ENCODE peak calls at places on chromosomes 16 and 17, in nine cellular contexts. L is astrocyte of the cerebellum, S is left lung, E is endothelial cell of umbilical vein, F is choroid plexus epithelial cell, O is MCF 10A, Y is astrocyte of the spinal cord, H is cardiac muscle cell, M is HCT116. K is an unnamed sample.

GRCh38 chr17:67377727-67378443 is 804 bp downstream of the PITPNC1 start:
- DNase-seq in L (no peak), S (peak), E (no peak), F (peak), O (peak), Y (peak), H (peak), M (no peak), K (peak)

GRCh38 chr17:43986225-43986981 is 18.0 kb upstream of the NAGS start:
- DNase-seq in L (no peak), S (no peak), E (no peak), F (no peak), O (no peak), Y (no peak), H (no peak), M (no peak), K (no peak)

GRCh38 chr17:78580277-78580804 is 3.1 kb upstream of the DNAH17 start:
- DNase-seq in L (no peak), S (no peak), E (no peak), F (no peak), O (no peak), Y (no peak), H (no peak), M (no peak), K (no peak)

GRCh38 chr17:35210741-35211140 is 16.5 kb upstream of the SLC35G3 start:
- DNase-seq in L (no peak), S (no peak), E (no peak), F (no peak), O (no peak), Y (no peak), H (no peak), M (no peak), K (no peak)

GRCh38 chr16:11201498-11202259 is 54.3 kb downstream of the SOCS1 start:
- DNase-seq in L (no peak), S (no peak), E (peak), F (peak), O (peak), Y (peak), H (peak), M (peak), K (no peak)

GRCh38 chr17:633133-633532 is 81.5 kb downstream of the VPS53 start:
- DNase-seq in L (no peak), S (no peak), E (no peak), F (peak), O (no peak), Y (no peak), H (no peak), M (no peak), K (no peak)

GRCh38 chr17:43712397-43712796 is 46.2 kb downstream of the SOST start:
- DNase-seq in L (no peak), S (no peak), E (no peak), F (no peak), O (no peak), Y (no peak), H (no peak), M (no peak), K (no peak)

GRCh38 chr16:73028721-73029361 is 19.1 kb downstream of the ZFHX3 start:
- DNase-seq in L (no peak), S (no peak), E (no peak), F (no peak), O (no peak), Y (no peak), H (no peak), M (no peak), K (no peak)

GRCh38 chr16:59478806-59479205 is 744.7 kb upstream of the GOT2 start:
- DNase-seq in L (no peak), S (no peak), E (peak), F (no peak), O (no peak), Y (no peak), H (no peak), M (no peak), K (no peak)

GRCh38 chr17:29620271-29620670 is 2.4 kb downstream of the CORO6 start:
- DNase-seq in L (no peak), S (no peak), E (no peak), F (peak), O (peak), Y (peak), H (no peak), M (peak), K (no peak)

GRCh38 chr17:65359016-65359415 is 202.4 kb downstream of the AXIN2 start:
- DNase-seq in L (peak), S (no peak), E (peak), F (peak), O (peak), Y (peak), H (peak), M (peak), K (peak)

GRCh38 chr16:21071741-21072140 is 78.9 kb downstream of the DNAH3 start:
- DNase-seq in L (no peak), S (no peak), E (no peak), F (no peak), O (no peak), Y (no peak), H (no peak), M (no peak), K (no peak)

GRCh38 chr16:27792486-27793275 is 242.7 kb downstream of the KATNIP start:
- DNase-seq in L (peak), S (no peak), E (no peak), F (peak), O (no peak), Y (no peak), H (no peak), M (no peak), K (no peak)

GRCh38 chr17:44987883-44988195 is 19.7 kb upstream of the C1QL1 start:
- DNase-seq in L (no peak), S (no peak), E (no peak), F (no peak), O (no peak), Y (no peak), H (no peak), M (no peak), K (no peak)

GRCh38 chr16:12750554-12750918 is 53.2 kb downstream of the CPPED1 start:
- DNase-seq in L (no peak), S (no peak), E (no peak), F (no peak), O (no peak), Y (no peak), H (no peak), M (no peak), K (no peak)

GRCh38 chr16:19872179-19872863 is 12.3 kb downstream of the GPRC5B start:
- DNase-seq in L (no peak), S (no peak), E (no peak), F (no peak), O (no peak), Y (no peak), H (no peak), M (no peak), K (no peak)

GRCh38 chr16:23435500-23435899 is 17.5 kb downstream of the COG7 start:
- DNase-seq in L (no peak), S (peak), E (peak), F (peak), O (peak), Y (peak), H (peak), M (peak), K (no peak)

GRCh38 chr16:11205754-11206459 is 50.1 kb downstream of the SOCS1 start:
- DNase-seq in L (no peak), S (no peak), E (peak), F (peak), O (no peak), Y (no peak), H (peak), M (no peak), K (no peak)

GRCh38 chr16:3674513-3675295 is 20.2 kb downstream of the DNASE1 start:
- DNase-seq in L (no peak), S (no peak), E (no peak), F (no peak), O (no peak), Y (no peak), H (no peak), M (no peak), K (no peak)

GRCh38 chr17:11140028-11140427 is 101.0 kb upstream of the SHISA6 start:
- DNase-seq in L (no peak), S (no peak), E (no peak), F (no peak), O (peak), Y (no peak), H (no peak), M (no peak), K (no peak)

GRCh38 chr16:88857728-88858339 is 907 bp downstream of the TRAPPC2L start:
- DNase-seq in L (peak), S (peak), E (peak), F (peak), O (peak), Y (peak), H (peak), M (peak), K (no peak)

GRCh38 chr16:11133344-11133921 is 122.6 kb downstream of the SOCS1 start:
- DNase-seq in L (peak), S (peak), E (peak), F (peak), O (peak), Y (peak), H (peak), M (peak), K (peak)

GRCh38 chr16:2843526-2843925 is 13.4 kb downstream of the ZG16B start:
- DNase-seq in L (no peak), S (no peak), E (no peak), F (no peak), O (no peak), Y (no peak), H (no peak), M (no peak), K (no peak)

GRCh38 chr16:55035956-55036355 is 105.3 kb downstream of the IRX5 start:
- DNase-seq in L (peak), S (no peak), E (no peak), F (no peak), O (no peak), Y (peak), H (no peak), M (no peak), K (no peak)

GRCh38 chr16:82672676-82673075 is 45.9 kb downstream of the CDH13 start:
- DNase-seq in L (no peak), S (no peak), E (no peak), F (no peak), O (peak), Y (no peak), H (no peak), M (no peak), K (no peak)

GRCh38 chr16:82675300-82675699 is 48.5 kb downstream of the CDH13 start:
- DNase-seq in L (peak), S (no peak), E (no peak), F (peak), O (no peak), Y (peak), H (no peak), M (no peak), K (no peak)

GRCh38 chr16:82667437-82667836 is 40.7 kb downstream of the CDH13 start:
- DNase-seq in L (no peak), S (no peak), E (no peak), F (no peak), O (no peak), Y (no peak), H (no peak), M (no peak), K (no peak)

GRCh38 chr16:82668094-82668493 is 41.3 kb downstream of the CDH13 start:
- DNase-seq in L (no peak), S (no peak), E (no peak), F (no peak), O (no peak), Y (no peak), H (no peak), M (no peak), K (no peak)

GRCh38 chr16:82671743-82672142 is 45.0 kb downstream of the CDH13 start:
- DNase-seq in L (no peak), S (no peak), E (no peak), F (no peak), O (peak), Y (no peak), H (no peak), M (no peak), K (no peak)
- TF ChIP-seq CTCF in L (peak), S (no peak), E (peak), F (peak), O (peak), Y (peak), H (peak), M (peak), K (peak)

GRCh38 chr16:57865746-57866528 is 63.6 kb upstream of the KIFC3 start:
- DNase-seq in L (no peak), S (no peak), E (no peak), F (no peak), O (no peak), Y (no peak), H (no peak), M (no peak), K (no peak)

GRCh38 chr16:57866529-57866918 is 64.2 kb upstream of the KIFC3 start:
- DNase-seq in L (no peak), S (no peak), E (no peak), F (no peak), O (no peak), Y (no peak), H (no peak), M (no peak), K (no peak)

GRCh38 chr16:57862698-57863433 is 60.6 kb upstream of the KIFC3 start:
- DNase-seq in L (no peak), S (no peak), E (no peak), F (no peak), O (no peak), Y (no peak), H (no peak), M (no peak), K (no peak)

GRCh38 chr16:57867000-57867561 is 64.8 kb upstream of the KIFC3 start:
- DNase-seq in L (no peak), S (no peak), E (no peak), F (no peak), O (no peak), Y (no peak), H (no peak), M (no peak), K (no peak)

GRCh38 chr16:57863434-57864160 is 61.3 kb upstream of the KIFC3 start:
- DNase-seq in L (peak), S (peak), E (peak), F (peak), O (peak), Y (peak), H (peak), M (peak), K (peak)
- TF ChIP-seq CTCF in L (peak), S (peak), E (peak), F (peak), O (peak), Y (peak), H (peak), M (peak), K (peak)

DNA sequence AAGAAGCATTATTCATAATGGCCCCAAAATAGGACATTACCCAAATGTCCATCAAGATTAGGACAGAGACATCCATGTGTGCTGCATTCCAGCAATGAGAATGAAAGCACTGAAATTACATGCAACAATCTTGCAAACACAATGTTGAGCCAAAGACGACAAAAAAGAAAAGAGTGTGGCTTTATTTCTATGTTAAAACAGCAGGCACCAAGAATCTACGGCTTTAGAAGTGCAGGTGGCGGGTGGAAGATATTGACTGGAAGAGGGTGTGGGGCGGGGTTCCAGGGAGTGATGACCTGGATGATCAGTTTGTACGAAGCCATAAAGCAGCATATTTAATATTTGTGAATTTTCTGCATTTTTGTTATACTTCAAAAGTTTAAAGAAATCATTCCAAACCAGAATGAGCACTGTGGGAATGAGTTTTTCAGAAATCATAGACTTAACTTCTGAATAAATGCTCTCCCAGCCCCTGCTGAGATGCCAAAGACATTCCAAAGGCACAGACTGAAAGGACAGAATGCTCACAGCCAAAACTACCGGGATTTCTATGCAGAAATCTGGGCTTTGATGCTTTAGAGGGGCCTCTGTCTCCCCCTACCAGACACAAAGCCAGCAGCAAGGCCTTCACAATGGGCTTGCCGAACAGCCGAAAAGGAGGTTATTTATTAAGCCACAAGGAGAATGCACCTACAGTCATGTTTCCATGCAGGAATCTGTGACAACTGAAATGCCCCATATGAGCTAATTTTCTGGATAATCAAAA is 361.6 kb downstream of the GRIN2A start:
- DNase-seq in L (no peak), S (no peak), E (no peak), F (no peak), O (no peak), Y (no peak), H (no peak), M (no peak), K (no peak)
- TF ChIP-seq CTCF in L (no peak), S (no peak), E (no peak), F (no peak), O (no peak), Y (no peak), H (no peak), M (no peak), K (no peak)

GRCh38 chr16:24539850-24540484 is 601 bp downstream of the RBBP6 start:
- DNase-seq in L (no peak), S (peak), E (peak), F (peak), O (peak), Y (no peak), H (peak), M (no peak), K (peak)

GRCh38 chr16:24538756-24539294 is 541 bp upstream of the RBBP6 start:
- DNase-seq in L (no peak), S (no peak), E (no peak), F (no peak), O (no peak), Y (no peak), H (no peak), M (no peak), K (no peak)

GRCh38 chr16:24540575-24541240 is 1.3 kb downstream of the RBBP6 start:
- DNase-seq in L (no peak), S (no peak), E (peak), F (peak), O (peak), Y (peak), H (peak), M (no peak), K (no peak)

GRCh38 chr16:24537474-24538337 is 1.7 kb upstream of the RBBP6 start:
- DNase-seq in L (no peak), S (no peak), E (no peak), F (no peak), O (peak), Y (no peak), H (no peak), M (peak), K (no peak)

GRCh38 chr16:24539295-24539849 is at the start of gene RBBP6:
- DNase-seq in L (peak), S (peak), E (peak), F (peak), O (peak), Y (peak), H (peak), M (peak), K (peak)
- TF ChIP-seq CTCF in L (peak), S (no peak), E (no peak), F (peak), O (peak), Y (peak), H (peak), M (peak), K (peak)

K was measured in osteocyte.